ENCODE peak calls at places on chromosome 16, in nine cellular contexts. J, R, N, F, Y, E, U, S and T are unnamed samples.

GRCh38 chr16:1908081-1908633 is 10.1 kb downstream of the HS3ST6 start:
- DNase-seq in J (no peak), R (no peak), N (no peak), F (no peak), Y (no peak), E (no peak), U (no peak), S (no peak), T (no peak)

GRCh38 chr16:1746693-1747195 is 24.6 kb downstream of the NME3 start:
- DNase-seq in J (no peak), R (no peak), N (peak), F (no peak), Y (no peak), E (no peak), U (no peak), S (no peak), T (no peak)

GRCh38 chr16:28062261-28063046 is 1.1 kb downstream of the GSG1L start:
- DNase-seq in J (no peak), R (no peak), N (no peak), F (no peak), Y (no peak), E (no peak), U (no peak), S (no peak), T (no peak)

GRCh38 chr16:50505714-50506542 is 42.3 kb upstream of the NKD1 start:
- DNase-seq in J (no peak), R (no peak), N (no peak), F (no peak), Y (no peak), E (no peak), U (peak), S (no peak), T (no peak)

GRCh38 chr16:70470927-70471341 is 16.5 kb downstream of the FCSK start:
- DNase-seq in J (no peak), R (no peak), N (no peak), F (no peak), Y (no peak), E (no peak), U (no peak), S (peak), T (no peak)

GRCh38 chr16:83046664-83047063 is 419.9 kb downstream of the CDH13 start:
- DNase-seq in J (no peak), R (no peak), N (no peak), F (no peak), Y (no peak), E (no peak), U (no peak), S (no peak), T (no peak)

GRCh38 chr16:57576429-57576870 is 34.0 kb downstream of the ADGRG5 start:
- DNase-seq in J (no peak), R (peak), N (peak), F (peak), Y (peak), E (peak), U (peak), S (peak), T (peak)

GRCh38 chr16:2008631-2009301 is 855 bp downstream of the ZNF598 start:
- DNase-seq in J (no peak), R (peak), N (no peak), F (peak), Y (no peak), E (peak), U (no peak), S (no peak), T (no peak)

GRCh38 chr16:88570691-88571092 is 489 bp downstream of the ZC3H18 start:
- DNase-seq in J (no peak), R (peak), N (no peak), F (peak), Y (peak), E (peak), U (no peak), S (no peak), T (peak)

GRCh38 chr16:8537691-8538342 is 52.5 kb downstream of the TMEM114 start:
- DNase-seq in J (no peak), R (no peak), N (no peak), F (no peak), Y (no peak), E (no peak), U (no peak), S (peak), T (no peak)

GRCh38 chr16:11742041-11742535 is 569 bp downstream of the TXNDC11 start:
- DNase-seq in J (no peak), R (peak), N (no peak), F (peak), Y (peak), E (no peak), U (no peak), S (peak), T (peak)

GRCh38 chr16:64983983-64984382 is 137.9 kb downstream of the CDH11 start:
- DNase-seq in J (no peak), R (no peak), N (peak), F (peak), Y (no peak), E (no peak), U (no peak), S (no peak), T (peak)

GRCh38 chr16:78669994-78670393 is 570.5 kb downstream of the WWOX start:
- DNase-seq in J (no peak), R (no peak), N (no peak), F (no peak), Y (no peak), E (no peak), U (no peak), S (no peak), T (no peak)

GRCh38 chr16:1912215-1912543 is 6.0 kb downstream of the HS3ST6 start:
- DNase-seq in J (no peak), R (no peak), N (no peak), F (no peak), Y (no peak), E (no peak), U (no peak), S (no peak), T (no peak)

GRCh38 chr16:74611721-74612120 is 4.8 kb upstream of the GLG1 start:
- DNase-seq in J (no peak), R (no peak), N (no peak), F (no peak), Y (no peak), E (no peak), U (no peak), S (no peak), T (no peak)

GRCh38 chr16:23967018-23967417 is 131.2 kb downstream of the PRKCB start:
- DNase-seq in J (no peak), R (no peak), N (no peak), F (no peak), Y (no peak), E (peak), U (no peak), S (no peak), T (no peak)

GRCh38 chr16:19304670-19305240 is 19.2 kb downstream of the CLEC19A start:
- DNase-seq in J (no peak), R (no peak), N (peak), F (no peak), Y (no peak), E (no peak), U (no peak), S (no peak), T (peak)

GRCh38 chr16:71937868-71938510 is 42.7 kb downstream of the IST1 start:
- DNase-seq in J (no peak), R (no peak), N (no peak), F (no peak), Y (no peak), E (no peak), U (no peak), S (no peak), T (no peak)

GRCh38 chr16:88536971-88537751 is 33.0 kb upstream of the ZC3H18 start:
- DNase-seq in J (no peak), R (no peak), N (no peak), F (no peak), Y (no peak), E (no peak), U (no peak), S (no peak), T (no peak)

GRCh38 chr16:29989111-29989858 is 6.1 kb downstream of the HIRIP3 start:
- DNase-seq in J (no peak), R (no peak), N (no peak), F (no peak), Y (no peak), E (no peak), U (no peak), S (no peak), T (no peak)

GRCh38 chr16:79842197-79842596 is 241.7 kb upstream of the MAF start:
- DNase-seq in J (no peak), R (no peak), N (no peak), F (no peak), Y (no peak), E (no peak), U (no peak), S (no peak), T (no peak)

GRCh38 chr16:9797306-9797705 is 384.9 kb downstream of the GRIN2A start:
- DNase-seq in J (no peak), R (no peak), N (peak), F (no peak), Y (no peak), E (no peak), U (no peak), S (no peak), T (peak)

GRCh38 chr16:10839271-10839661 is 20.7 kb upstream of the TVP23A start:
- DNase-seq in J (no peak), R (no peak), N (no peak), F (no peak), Y (no peak), E (no peak), U (no peak), S (peak), T (no peak)

GRCh38 chr16:11560701-11561439 is 25.8 kb downstream of the LITAF start:
- DNase-seq in J (no peak), R (peak), N (no peak), F (peak), Y (peak), E (no peak), U (no peak), S (no peak), T (peak)

GRCh38 chr16:86828653-86829052 is 250.3 kb downstream of the FOXL1 start:
- DNase-seq in J (no peak), R (no peak), N (no peak), F (no peak), Y (no peak), E (no peak), U (no peak), S (no peak), T (no peak)

GRCh38 chr16:907819-908218 is 63.0 kb downstream of the LMF1 start:
- DNase-seq in J (no peak), R (no peak), N (no peak), F (no peak), Y (no peak), E (no peak), U (no peak), S (no peak), T (no peak)

GRCh38 chr16:80092686-80093085 is 448.1 kb upstream of the DYNLRB2 start:
- DNase-seq in J (no peak), R (no peak), N (no peak), F (no peak), Y (no peak), E (no peak), U (no peak), S (no peak), T (no peak)

GRCh38 chr16:70250748-70251650 is 741 bp downstream of the EXOSC6 start:
- DNase-seq in J (no peak), R (peak), N (no peak), F (peak), Y (peak), E (peak), U (no peak), S (peak), T (peak)

GRCh38 chr16:970379-970765 is 412 bp downstream of the LMF1 start:
- DNase-seq in J (no peak), R (no peak), N (no peak), F (no peak), Y (no peak), E (no peak), U (no peak), S (no peak), T (no peak)

GRCh38 chr16:72722552-72722951 is 325.4 kb downstream of the ZFHX3 start:
- DNase-seq in J (no peak), R (no peak), N (no peak), F (no peak), Y (no peak), E (no peak), U (no peak), S (no peak), T (no peak)

GRCh38 chr16:64159986-64160385 is 961.9 kb downstream of the CDH11 start:
- DNase-seq in J (no peak), R (no peak), N (no peak), F (no peak), Y (no peak), E (no peak), U (no peak), S (no peak), T (no peak)

GRCh38 chr16:55701442-55702319 is 45.9 kb downstream of the SLC6A2 start:
- DNase-seq in J (no peak), R (peak), N (peak), F (peak), Y (peak), E (peak), U (no peak), S (peak), T (peak)

GRCh38 chr16:83995756-83996155 is 27.7 kb downstream of the NECAB2 start:
- DNase-seq in J (no peak), R (no peak), N (no peak), F (no peak), Y (no peak), E (no peak), U (peak), S (peak), T (peak)

GRCh38 chr16:85755929-85756768 is 5.3 kb upstream of the C16orf74 start:
- DNase-seq in J (no peak), R (no peak), N (no peak), F (no peak), Y (no peak), E (no peak), U (no peak), S (no peak), T (no peak)

GRCh38 chr16:89363621-89364393 is 126.6 kb downstream of the ANKRD11 start:
- DNase-seq in J (peak), R (peak), N (peak), F (peak), Y (peak), E (peak), U (no peak), S (peak), T (peak)

GRCh38 chr16:85265789-85266188 is 153.5 kb upstream of the CIBAR2 start:
- DNase-seq in J (no peak), R (no peak), N (no peak), F (no peak), Y (no peak), E (no peak), U (no peak), S (no peak), T (no peak)